ENCODE peak calls at places on chromosome 21, in ten cellular contexts. K is HL-60, J is GM23338, N is breast epithelium, F is HCT116, R is suprapubic skin, D is spleen, V is esophagus muscularis mucosa, S is sigmoid colon, E is prostate gland. B is an unnamed sample.
A peak's percentile ranks its signal among the peaks of the same experiment; 100 is the strongest.

GRCh38 chr21:20451051-20451450 is 547.2 kb upstream of the NCAM2 start:
- DNase-seq in K (no peak), J (no peak), N (no peak), F (no peak), R (no peak), D (no peak), V (no peak), S (no peak), E (no peak), B (no peak)

GRCh38 chr21:25626752-25627151 is 12.3 kb upstream of the JAM2 start:
- DNase-seq in K (no peak), J (no peak), N (no peak), F (no peak), R (no peak), D (no peak), V (peak; percentile 75), S (no peak), E (peak; percentile 19), B (no peak)

GRCh38 chr21:43866659-43867331 is 1.8 kb downstream of the AGPAT3 start:
- DNase-seq in K (no peak), J (no peak), N (no peak), F (no peak), R (no peak), D (peak; percentile 78), V (no peak), S (no peak), E (peak; percentile 33), B (peak; percentile 59)

GRCh38 chr21:38244885-38245869 is 11.6 kb upstream of the KCNJ15 start:
- DNase-seq in K (peak; percentile 14), J (no peak), N (no peak), F (no peak), R (no peak), D (no peak), V (no peak), S (no peak), E (no peak), B (no peak)

GRCh38 chr21:42850866-42851391 is 28.4 kb downstream of the WDR4 start:
- DNase-seq in K (peak; percentile 32), J (peak; percentile 84), N (no peak), F (no peak), R (no peak), D (peak; percentile 86), V (no peak), S (no peak), E (no peak), B (peak; percentile 83)

GRCh38 chr21:31034378-31034777 is 3.9 kb downstream of the KRTAP19-8 start:
- DNase-seq in K (no peak), J (no peak), N (no peak), F (no peak), R (no peak), D (no peak), V (no peak), S (no peak), E (no peak), B (no peak)

GRCh38 chr21:41943468-41944250 is 10.2 kb downstream of the C2CD2 start:
- DNase-seq in K (no peak), J (no peak), N (no peak), F (no peak), R (no peak), D (peak; percentile 52), V (no peak), S (no peak), E (no peak), B (no peak)

GRCh38 chr21:42114646-42115045 is 43.5 kb downstream of the UMODL1 start:
- DNase-seq in K (no peak), J (no peak), N (no peak), F (no peak), R (no peak), D (no peak), V (no peak), S (no peak), E (no peak), B (no peak)

GRCh38 chr21:38506606-38507331 is 8.5 kb upstream of the ERG start:
- DNase-seq in K (peak; percentile 65), J (peak; percentile 30), N (no peak), F (no peak), R (no peak), D (no peak), V (no peak), S (no peak), E (no peak), B (no peak)

GRCh38 chr21:25733859-25734653 is 648 bp downstream of the ATP5PF start:
- DNase-seq in K (peak; percentile 22), J (peak; percentile 6), N (no peak), F (no peak), R (no peak), D (peak; percentile 94), V (no peak), S (no peak), E (no peak), B (no peak)

GRCh38 chr21:17911628-17912027 is 92.5 kb upstream of the C21orf91 start:
- DNase-seq in K (no peak), J (no peak), N (no peak), F (no peak), R (no peak), D (no peak), V (no peak), S (no peak), E (no peak), B (no peak)

GRCh38 chr21:42532466-42533181 is 19.0 kb downstream of the SLC37A1 start:
- DNase-seq in K (no peak), J (no peak), N (no peak), F (no peak), R (peak; percentile 78), D (peak; percentile 86), V (no peak), S (peak; percentile 87), E (no peak), B (no peak)

GRCh38 chr21:38914531-38915385 is 109.0 kb downstream of the ETS2 start:
- DNase-seq in K (no peak), J (peak; percentile 31), N (no peak), F (peak; percentile 28), R (no peak), D (no peak), V (no peak), S (peak; percentile 66), E (no peak), B (no peak)

GRCh38 chr21:42616366-42617340 is 36.8 kb upstream of the PDE9A start:
- DNase-seq in K (no peak), J (no peak), N (no peak), F (no peak), R (peak; percentile 78), D (peak; percentile 72), V (no peak), S (no peak), E (no peak), B (no peak)

GRCh38 chr21:41112740-41113692 is 54.9 kb upstream of the BACE2 start:
- DNase-seq in K (no peak), J (peak; percentile 11), N (peak; percentile 62), F (no peak), R (no peak), D (no peak), V (no peak), S (no peak), E (no peak), B (no peak)

DNA sequence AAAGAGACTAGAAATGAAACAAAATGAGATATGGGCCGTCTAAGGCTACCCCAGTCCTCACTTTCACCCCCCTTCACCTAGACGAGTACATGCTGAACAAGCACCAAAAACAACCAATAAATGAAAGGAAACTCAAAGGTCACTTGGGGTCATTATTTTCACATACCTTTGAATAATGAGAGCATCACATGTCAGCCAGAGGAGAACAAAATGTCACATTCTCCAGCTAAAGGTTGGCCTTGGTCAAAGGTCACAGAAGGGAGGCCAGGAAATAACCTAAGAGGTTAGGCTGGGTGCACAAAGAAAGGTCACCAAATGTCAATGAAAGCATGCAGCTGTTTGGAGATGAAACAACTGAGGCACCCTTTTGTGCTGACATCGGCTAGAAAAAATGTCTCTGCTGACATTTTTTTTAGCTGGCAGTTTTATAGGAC is 288.7 kb upstream of the USP25 start:
- DNase-seq in K (no peak), J (peak; percentile 61), N (no peak), F (no peak), R (no peak), D (no peak), V (no peak), S (no peak), E (no peak), B (no peak)
- TF ChIP-seq POLR2AphosphoS5 in K (no peak), J (no peak), N (no peak), F (no peak), R (no peak), D (no peak), V (no peak), S (no peak), E (no peak), B (no peak)

GRCh38 chr21:26834181-26834945 is 10.8 kb downstream of the ADAMTS1 start:
- DNase-seq in K (no peak), J (peak; percentile 44), N (no peak), F (no peak), R (no peak), D (no peak), V (no peak), S (no peak), E (no peak), B (no peak)

GRCh38 chr21:26836546-26836945 is 8.7 kb downstream of the ADAMTS1 start:
- DNase-seq in K (no peak), J (no peak), N (no peak), F (no peak), R (no peak), D (no peak), V (no peak), S (no peak), E (no peak), B (no peak)

GRCh38 chr21:26835714-26836265 is 9.4 kb downstream of the ADAMTS1 start:
- DNase-seq in K (no peak), J (no peak), N (no peak), F (no peak), R (no peak), D (no peak), V (no peak), S (no peak), E (no peak), B (no peak)

GRCh38 chr21:26833460-26833939 is 11.7 kb downstream of the ADAMTS1 start:
- DNase-seq in K (no peak), J (no peak), N (no peak), F (no peak), R (no peak), D (no peak), V (no peak), S (no peak), E (no peak), B (no peak)

GRCh38 chr21:26835027-26835713 is 10.0 kb downstream of the ADAMTS1 start:
- DNase-seq in K (no peak), J (no peak), N (no peak), F (no peak), R (no peak), D (no peak), V (no peak), S (peak; percentile 74), E (no peak), B (no peak)
- TF ChIP-seq POLR2AphosphoS5 in K (no peak), J (no peak), N (no peak), F (no peak), R (no peak), D (no peak), V (peak; percentile 28), S (peak; percentile 36), E (no peak), B (no peak)

GRCh38 chr21:32499249-32500055 is 85.9 kb downstream of the TCP10L start:
- DNase-seq in K (no peak), J (no peak), N (no peak), F (no peak), R (no peak), D (no peak), V (no peak), S (peak; percentile 49), E (no peak), B (no peak)
- TF ChIP-seq POLR2AphosphoS5 in K (no peak), J (no peak), N (no peak), F (no peak), R (no peak), D (no peak), V (no peak), S (peak; percentile 19), E (peak; percentile 37), B (no peak)

GRCh38 chr21:46066843-46067331 is 31.0 kb upstream of the COL6A2 start:
- DNase-seq in K (no peak), J (no peak), N (peak; percentile 40), F (no peak), R (no peak), D (no peak), V (peak; percentile 92), S (peak; percentile 87), E (no peak), B (no peak)
- TF ChIP-seq POLR2AphosphoS5 in K (no peak), J (no peak), N (no peak), F (no peak), R (no peak), D (peak; percentile 11), V (peak; percentile 73), S (peak; percentile 48), E (no peak), B (no peak)